ENCODE peak calls at places on chromosomes 3 and 15, in four cellular contexts. Z is K562, P is SK-N-SH, C is WTC11. Y is an unnamed sample.

GRCh38 chr3:172647823-172648222 is 63.0 kb downstream of the NCEH1 start:
- DNase-seq in Z (no peak), P (no peak), C (no peak), Y (no peak)

GRCh38 chr3:40456940-40457823 is at the start of gene RPL14:
- DNase-seq in Z (peak; percentile 98), P (peak; percentile 94), C (peak; percentile 92), Y (peak; percentile 84)

GRCh38 chr3:126030455-126030854 is 53.5 kb downstream of the SLC41A3 start:
- DNase-seq in Z (no peak), P (no peak), C (no peak), Y (no peak)

GRCh38 chr15:83292317-83292716 is 7.9 kb upstream of the BNC1 start:
- DNase-seq in Z (no peak), P (no peak), C (no peak), Y (no peak)

GRCh38 chr3:136699271-136699828 is 52.8 kb downstream of the STAG1 start:
- DNase-seq in Z (no peak), P (no peak), C (no peak), Y (no peak)

GRCh38 chr3:143973352-143974021 is 1.9 kb downstream of the DIPK2A start:
- DNase-seq in Z (peak; percentile 15), P (no peak), C (no peak), Y (no peak)

GRCh38 chr3:193317901-193318300 is 60.7 kb downstream of the ATP13A5 start:
- DNase-seq in Z (no peak), P (no peak), C (no peak), Y (no peak)

GRCh38 chr3:106759686-106760085 is 617.6 kb upstream of the CCDC54 start:
- DNase-seq in Z (no peak), P (no peak), C (no peak), Y (no peak)

GRCh38 chr3:134345202-134345601 is 29.0 kb downstream of the AMOTL2 start:
- DNase-seq in Z (no peak), P (no peak), C (no peak), Y (no peak)

GRCh38 chr15:91385301-91385700 is 285.2 kb downstream of the SV2B start:
- DNase-seq in Z (no peak), P (no peak), C (no peak), Y (no peak)

GRCh38 chr15:38883987-38884386 is 319.4 kb upstream of the RASGRP1 start:
- DNase-seq in Z (no peak), P (peak; percentile 67), C (no peak), Y (no peak)

GRCh38 chr3:155737844-155738460 is 6.9 kb downstream of the PLCH1 start:
- DNase-seq in Z (no peak), P (no peak), C (no peak), Y (peak; percentile 48)

GRCh38 chr3:49671291-49672288 is 2.6 kb upstream of the APEH start:
- DNase-seq in Z (peak; percentile 71), P (peak; percentile 85), C (peak; percentile 84), Y (peak; percentile 38)

GRCh38 chr3:142999881-143000280 is 1.5 kb upstream of the U2SURP start:
- DNase-seq in Z (peak; percentile 59), P (no peak), C (no peak), Y (no peak)

GRCh38 chr3:23819599-23820360 is 14.0 kb downstream of the UBE2E1 start:
- DNase-seq in Z (no peak), P (no peak), C (no peak), Y (no peak)

GRCh38 chr3:97692406-97692805 is 72.2 kb upstream of the ARL6 start:
- DNase-seq in Z (no peak), P (no peak), C (no peak), Y (no peak)
- TF ChIP-seq USF1 in Z (no peak), P (no peak), C (no peak), Y (no peak)

DNA sequence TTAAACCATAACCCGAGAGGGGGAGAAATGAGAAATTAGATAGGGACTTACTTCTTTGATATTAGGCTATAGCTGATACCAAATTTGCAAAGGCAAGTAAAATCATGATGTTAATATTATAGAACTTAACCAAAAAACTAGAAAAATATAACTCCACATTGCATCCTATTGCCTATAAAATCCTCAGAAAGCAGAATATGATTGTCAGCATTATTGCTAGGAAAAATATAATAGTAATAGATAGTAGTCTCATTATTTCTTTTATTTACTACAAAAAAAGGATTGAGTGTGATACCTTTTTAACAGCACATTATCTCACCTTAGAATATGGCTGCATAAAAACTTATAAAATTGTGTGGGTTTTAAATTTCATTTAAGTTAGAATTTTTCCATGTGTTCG is 206.5 kb upstream of the CDIN1 start:
- DNase-seq in Z (no peak), P (no peak), C (no peak), Y (no peak)
- TF ChIP-seq USF1 in Z (no peak), P (no peak), C (no peak), Y (no peak)

DNA sequence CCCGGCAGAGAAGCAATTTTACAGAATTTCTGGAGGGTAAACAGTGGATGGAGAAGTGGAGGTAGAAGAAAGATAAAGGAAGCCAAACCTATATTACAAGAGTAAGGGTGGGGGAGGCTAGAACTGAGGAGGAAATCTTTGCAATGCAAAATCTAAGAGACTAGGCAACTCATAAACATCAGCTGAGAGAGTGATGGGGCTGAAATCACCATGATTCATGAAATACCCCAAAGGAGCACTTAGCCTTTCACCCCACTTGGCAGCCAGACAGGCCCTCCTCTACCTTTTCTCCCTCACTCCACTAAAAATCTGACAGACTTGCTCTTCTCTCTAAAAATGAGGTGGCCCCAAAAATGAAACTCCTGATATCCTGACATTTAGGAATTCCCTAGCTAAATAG is 19.5 kb upstream of the ZBTB38 start:
- DNase-seq in Z (no peak), P (no peak), C (no peak), Y (no peak)
- TF ChIP-seq USF1 in Z (no peak), P (no peak), C (no peak), Y (no peak)

DNA sequence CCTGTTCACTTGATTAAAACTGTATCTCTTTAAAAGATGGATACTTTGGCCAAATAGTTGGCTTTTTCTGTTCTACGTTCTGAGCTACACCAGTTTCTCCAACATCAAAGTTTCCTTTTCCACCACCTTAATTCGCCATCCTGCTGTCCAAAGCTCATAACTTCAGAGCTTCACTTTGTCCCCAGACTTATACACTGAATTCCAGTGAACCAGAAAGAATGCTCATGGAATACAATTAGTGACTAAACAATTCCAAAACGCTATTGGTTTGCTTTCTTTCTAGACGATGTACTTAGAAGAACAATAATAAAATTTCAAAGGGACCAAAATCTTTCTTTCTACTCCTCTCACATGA is 23.2 kb downstream of the GPR15 start:
- DNase-seq in Z (no peak), P (no peak), C (no peak), Y (no peak)
- TF ChIP-seq USF1 in Z (no peak), P (no peak), C (no peak), Y (no peak)

DNA sequence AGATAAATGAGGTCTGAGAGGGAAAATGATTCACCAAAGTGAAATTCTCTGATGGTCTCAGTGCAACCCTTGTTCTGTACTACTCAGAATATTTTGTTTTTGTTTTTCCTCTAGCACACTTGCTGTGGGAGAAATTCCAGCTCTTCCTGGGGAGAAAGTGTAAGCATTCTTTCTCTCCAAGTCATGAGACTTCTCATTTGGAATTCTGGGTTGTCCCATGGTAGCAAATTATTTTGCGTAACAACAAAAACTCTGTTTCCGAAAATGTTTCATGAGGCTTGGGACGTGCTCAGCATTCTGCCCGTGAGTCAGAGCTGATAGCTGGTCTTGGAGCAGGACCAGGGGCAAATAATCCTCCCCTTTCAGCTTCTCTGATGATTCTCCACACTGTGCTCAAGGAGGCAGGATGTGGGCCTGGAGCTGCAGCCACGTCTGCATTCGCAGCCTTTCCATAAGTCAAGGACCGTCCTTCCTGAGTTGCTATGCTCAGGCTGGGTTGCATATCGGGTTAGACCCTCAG is 70.3 kb downstream of the SENP2 start:
- DNase-seq in Z (no peak), P (no peak), C (no peak), Y (no peak)
- TF ChIP-seq USF1 in Z (no peak), P (peak; percentile 29), C (no peak), Y (no peak)

DNA sequence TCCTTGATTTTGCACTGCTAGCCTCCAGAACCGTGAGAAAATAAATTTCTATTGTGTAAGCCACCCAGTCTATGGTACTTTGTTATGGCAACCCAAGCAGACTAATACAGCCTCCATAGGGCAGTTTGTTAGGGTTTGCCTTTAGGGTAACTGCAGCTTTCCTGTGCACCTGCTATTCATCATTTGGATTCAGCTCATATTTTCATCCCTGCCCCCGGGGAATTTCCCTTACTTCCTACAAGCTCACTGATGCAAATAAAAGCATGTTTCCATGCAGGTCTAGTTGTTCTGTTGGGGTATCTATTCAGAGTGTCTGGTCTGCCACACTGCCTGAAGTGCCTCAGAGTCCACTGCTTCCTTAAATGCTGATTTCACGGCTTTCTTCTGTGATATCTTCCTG is 48.6 kb upstream of the ATOSA start:
- DNase-seq in Z (no peak), P (no peak), C (no peak), Y (no peak)
- TF ChIP-seq USF1 in Z (no peak), P (no peak), C (no peak), Y (no peak)

GRCh38 chr15:99057020-99057419 is 47.9 kb upstream of the SYNM start:
- DNase-seq in Z (no peak), P (no peak), C (peak; percentile 20), Y (peak; percentile 32)

GRCh38 chr15:99055555-99056134 is 48.1 kb upstream of the PGPEP1L start:
- DNase-seq in Z (no peak), P (no peak), C (no peak), Y (no peak)

GRCh38 chr15:99058421-99058870 is 46.4 kb upstream of the SYNM start:
- DNase-seq in Z (no peak), P (no peak), C (no peak), Y (no peak)

GRCh38 chr15:99059010-99059981 is 45.6 kb upstream of the SYNM start:
- DNase-seq in Z (peak; percentile 76), P (peak; percentile 93), C (peak; percentile 76), Y (no peak)

DNA sequence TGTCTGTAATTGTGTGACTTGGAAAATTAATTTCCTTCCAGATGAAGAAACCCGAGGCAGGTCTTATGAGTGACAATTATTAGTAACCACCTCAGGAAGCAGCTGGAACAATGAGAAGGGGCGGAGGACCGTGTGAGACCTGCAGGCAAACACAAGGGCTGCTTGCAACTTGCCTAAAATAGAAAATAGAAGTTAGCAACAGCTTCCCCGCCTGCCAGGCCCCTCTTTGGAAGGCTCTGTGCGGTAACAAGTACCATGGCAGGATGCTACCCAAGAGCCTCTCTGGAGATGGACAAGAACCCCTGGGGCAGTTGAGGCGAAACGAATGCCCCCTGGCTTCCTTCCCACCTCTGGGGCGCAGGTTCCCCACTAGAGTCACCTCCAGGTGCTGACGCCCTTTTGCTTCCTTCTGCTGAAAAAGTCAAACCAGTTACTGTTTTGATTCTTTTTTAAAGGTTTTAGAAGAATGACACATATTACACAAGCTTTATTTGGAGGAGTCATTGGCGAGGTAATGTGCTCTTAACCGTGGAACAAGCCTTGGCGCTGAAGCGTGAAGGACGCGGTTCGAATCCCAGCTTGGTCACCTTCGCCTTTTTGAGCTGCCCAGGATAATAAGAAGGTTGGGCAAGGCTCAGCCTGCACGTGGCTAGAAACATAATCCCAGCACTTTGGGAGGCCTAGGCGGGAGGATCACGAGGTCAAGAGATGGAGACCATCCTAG is 47.0 kb upstream of the SYNM start:
- DNase-seq in Z (no peak), P (no peak), C (no peak), Y (peak; percentile 45)
- TF ChIP-seq USF1 in Z (no peak), P (no peak), C (no peak), Y (no peak)

DNA sequence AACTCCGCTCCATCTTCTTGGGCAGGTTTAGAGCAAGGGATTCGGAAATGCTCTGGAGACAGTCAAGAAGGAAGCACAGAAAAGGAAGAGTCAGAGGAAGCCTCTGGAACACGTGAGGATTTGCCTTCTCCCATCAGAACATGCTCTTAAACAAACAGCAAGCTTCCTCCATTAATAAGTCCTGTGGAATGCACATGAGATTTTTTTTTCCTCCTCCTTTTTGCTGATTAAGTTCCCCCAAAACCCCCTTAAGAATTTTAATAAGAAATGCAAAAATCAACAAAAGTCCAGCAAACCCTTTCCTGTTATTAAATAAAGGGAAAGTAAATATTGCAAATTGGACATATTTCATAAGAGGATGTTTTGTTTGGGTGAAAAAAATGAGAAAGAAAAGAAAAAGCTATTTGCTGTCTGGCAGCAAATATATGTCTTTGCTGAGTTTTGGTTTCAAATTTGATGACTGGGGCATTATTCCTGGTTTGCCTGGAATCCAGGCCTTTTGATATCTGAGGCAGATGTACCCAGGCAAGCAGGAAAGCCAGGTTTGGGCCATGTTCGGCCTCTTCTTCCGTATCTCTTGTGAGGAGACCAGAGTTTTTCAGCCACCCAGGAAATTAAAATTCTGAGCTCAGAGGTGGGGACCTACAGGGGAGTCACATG is 7.9 kb upstream of the TSEN2 start:
- DNase-seq in Z (no peak), P (no peak), C (no peak), Y (no peak)
- TF ChIP-seq USF1 in Z (no peak), P (peak; percentile 48), C (no peak), Y (no peak)

Y was measured in GM12878.